ENCODE peak calls at places on chromosomes 12 and 14, in eight cellular contexts. O is iris pigment epithelial cell; D is progenitor cell of endocrine pancreas; A is CD8-positive, alpha-beta memory T cell; K is NCI-H1436; Y is left ventricle myocardium inferior; V is activated CD8-positive, alpha-beta memory T cell treated with anti-CD3 and anti-CD28 coated beads for 48 hours; L is activated T-helper 1 cell treated with Interleukin-2 at 50 U/mL for 16 hours. W is an unnamed sample.

GRCh38 chr14:81062816-81063215 is 107.4 kb downstream of the TSHR start:
- DNase-seq in O (no peak), D (no peak), A (no peak), K (no peak), Y (no peak), V (no peak), L (no peak), W (no peak)

GRCh38 chr14:93082576-93083001 is 33.1 kb downstream of the ITPK1 start:
- DNase-seq in O (no peak), D (no peak), A (no peak), K (no peak), Y (no peak), V (no peak), L (no peak), W (no peak)

GRCh38 chr12:48995061-48995879 is 3.9 kb downstream of the DDN start:
- DNase-seq in O (peak), D (peak), A (peak), K (peak), Y (peak), V (no peak), L (no peak), W (peak)

GRCh38 chr14:51568366-51568765 is 83.3 kb upstream of the FRMD6 start:
- DNase-seq in O (no peak), D (no peak), A (no peak), K (no peak), Y (no peak), V (no peak), L (no peak), W (no peak)

GRCh38 chr14:37597538-37598084 is 2.2 kb downstream of the TTC6 start:
- DNase-seq in O (peak), D (no peak), A (no peak), K (no peak), Y (no peak), V (no peak), L (no peak), W (peak)

GRCh38 chr12:122997343-122998250 is 17.1 kb downstream of the ARL6IP4 start:
- DNase-seq in O (no peak), D (no peak), A (no peak), K (no peak), Y (no peak), V (no peak), L (no peak), W (no peak)

GRCh38 chr14:54206477-54206876 is 190.3 kb upstream of the CDKN3 start:
- DNase-seq in O (no peak), D (no peak), A (no peak), K (no peak), Y (no peak), V (no peak), L (no peak), W (no peak)

GRCh38 chr14:95361373-95362179 is 41.9 kb upstream of the CLMN start:
- DNase-seq in O (peak), D (no peak), A (no peak), K (no peak), Y (no peak), V (peak), L (no peak), W (no peak)

GRCh38 chr12:46933947-46934346 is 108.2 kb upstream of the SLC38A4 start:
- DNase-seq in O (peak), D (no peak), A (no peak), K (peak), Y (no peak), V (no peak), L (no peak), W (peak)

GRCh38 chr12:90216815-90217214 is 508.2 kb upstream of the ATP2B1 start:
- DNase-seq in O (peak), D (no peak), A (no peak), K (no peak), Y (no peak), V (no peak), L (no peak), W (peak)

GRCh38 chr12:98156697-98157096 is 358.7 kb upstream of the TMPO start:
- DNase-seq in O (no peak), D (no peak), A (no peak), K (no peak), Y (no peak), V (no peak), L (no peak), W (no peak)

GRCh38 chr12:1935700-1936378 is 17.4 kb upstream of the CACNA2D4 start:
- DNase-seq in O (no peak), D (peak), A (no peak), K (no peak), Y (no peak), V (no peak), L (no peak), W (no peak)

GRCh38 chr14:53979747-53980642 is 23.4 kb upstream of the BMP4 start:
- DNase-seq in O (peak), D (no peak), A (no peak), K (no peak), Y (peak), V (no peak), L (no peak), W (peak)

GRCh38 chr12:122894173-122895121 is 1.5 kb downstream of the VPS37B start:
- DNase-seq in O (no peak), D (no peak), A (peak), K (no peak), Y (no peak), V (no peak), L (no peak), W (no peak)

GRCh38 chr14:95695913-95696312 is 9.7 kb downstream of the TCL1B start:
- DNase-seq in O (no peak), D (no peak), A (no peak), K (no peak), Y (no peak), V (no peak), L (no peak), W (no peak)

GRCh38 chr12:52013626-52014310 is 7.0 kb downstream of the TAMALIN start:
- DNase-seq in O (no peak), D (no peak), A (no peak), K (no peak), Y (no peak), V (no peak), L (no peak), W (no peak)

GRCh38 chr14:93688239-93688666 is 100.0 kb downstream of the PRIMA1 start:
- DNase-seq in O (no peak), D (no peak), A (no peak), K (no peak), Y (no peak), V (no peak), L (no peak), W (no peak)

GRCh38 chr12:131015581-131016337 is 62.1 kb downstream of the ADGRD1 start:
- DNase-seq in O (no peak), D (no peak), A (no peak), K (no peak), Y (no peak), V (no peak), L (no peak), W (no peak)

GRCh38 chr12:52351196-52352059 is 15.9 kb downstream of the KRT85 start:
- DNase-seq in O (no peak), D (no peak), A (peak), K (no peak), Y (peak), V (peak), L (peak), W (no peak)

GRCh38 chr14:105582639-105583038 is 56.3 kb downstream of the TMEM121 start:
- DNase-seq in O (peak), D (no peak), A (no peak), K (no peak), Y (no peak), V (no peak), L (no peak), W (no peak)

GRCh38 chr14:74278080-74278479 is 24.7 kb downstream of the ABCD4 start:
- DNase-seq in O (no peak), D (no peak), A (no peak), K (no peak), Y (no peak), V (no peak), L (no peak), W (no peak)

GRCh38 chr14:104932676-104933631 is 8.3 kb downstream of the PLD4 start:
- DNase-seq in O (peak), D (peak), A (peak), K (peak), Y (peak), V (peak), L (peak), W (peak)

GRCh38 chr12:115305867-115306266 is 621.9 kb upstream of the TBX3 start:
- DNase-seq in O (no peak), D (no peak), A (no peak), K (no peak), Y (no peak), V (no peak), L (no peak), W (no peak)

GRCh38 chr14:53168786-53169185 is 15.7 kb upstream of the DDHD1 start:
- DNase-seq in O (no peak), D (no peak), A (no peak), K (no peak), Y (no peak), V (no peak), L (no peak), W (no peak)

GRCh38 chr12:27769142-27769672 is 10.8 kb upstream of the KLHL42 start:
- DNase-seq in O (no peak), D (no peak), A (no peak), K (no peak), Y (no peak), V (no peak), L (no peak), W (no peak)

GRCh38 chr12:26699237-26699636 is 133.8 kb downstream of the ITPR2 start:
- DNase-seq in O (peak), D (no peak), A (no peak), K (no peak), Y (no peak), V (no peak), L (no peak), W (peak)

GRCh38 chr14:51668870-51669269 is 17.2 kb downstream of the FRMD6 start:
- DNase-seq in O (peak), D (no peak), A (no peak), K (no peak), Y (no peak), V (no peak), L (no peak), W (peak)

GRCh38 chr12:46585854-46586621 is 213.5 kb upstream of the SLC38A2 start:
- DNase-seq in O (peak), D (no peak), A (no peak), K (peak), Y (no peak), V (no peak), L (peak), W (peak)

GRCh38 chr12:108629824-108630476 is 3.7 kb downstream of the SELPLG start:
- DNase-seq in O (peak), D (no peak), A (peak), K (no peak), Y (no peak), V (no peak), L (no peak), W (peak)

GRCh38 chr14:81946808-81947798 is 413.4 kb upstream of the SEL1L start:
- DNase-seq in O (no peak), D (no peak), A (no peak), K (no peak), Y (peak), V (no peak), L (no peak), W (no peak)

GRCh38 chr12:66947119-66947518 is 268.2 kb upstream of the GRIP1 start:
- DNase-seq in O (no peak), D (no peak), A (no peak), K (no peak), Y (no peak), V (no peak), L (no peak), W (no peak)

GRCh38 chr14:54564799-54565235 is 2.1 kb upstream of the SAMD4A start:
- DNase-seq in O (peak), D (no peak), A (no peak), K (no peak), Y (no peak), V (no peak), L (no peak), W (peak)

GRCh38 chr12:28869197-28869596 is 279.9 kb upstream of the FAR2 start:
- DNase-seq in O (peak), D (no peak), A (no peak), K (no peak), Y (no peak), V (no peak), L (no peak), W (no peak)

GRCh38 chr14:103549361-103550311 is 12.8 kb downstream of the BAG5 start:
- DNase-seq in O (no peak), D (no peak), A (no peak), K (peak), Y (peak), V (no peak), L (no peak), W (no peak)

GRCh38 chr12:49866859-49867579 is 24.1 kb upstream of the BCDIN3D start:
- DNase-seq in O (peak), D (peak), A (peak), K (peak), Y (peak), V (peak), L (peak), W (peak)

W was measured in HCEC 1CT.